ENCODE peak calls at places on chromosomes 7 and 10, in four cellular contexts. Y, B, P and Q are unnamed samples.

GRCh38 chr7:100602889-100603696 is 930 bp downstream of the PCOLCE start:
- DNase-seq in B (peak), Y (peak), P (no peak), Q (no peak)

GRCh38 chr10:73044378-73045285 is 52.0 kb downstream of the P4HA1 start:
- DNase-seq in P (no peak), Y (no peak), B (no peak), Q (no peak)

GRCh38 chr7:128701062-128701785 is 29.1 kb downstream of the GARIN1A start:
- DNase-seq in B (no peak), Y (no peak), P (no peak), Q (no peak)

GRCh38 chr10:80529604-80530003 is 8.1 kb upstream of the SH2D4B start:
- DNase-seq in B (no peak), Y (peak), P (no peak), Q (no peak)

GRCh38 chr7:17994079-17994478 is 33.6 kb downstream of the PRPS1L1 start:
- DNase-seq in Y (no peak), B (no peak), P (no peak), Q (no peak)

GRCh38 chr7:155463114-155463811 is 5.3 kb downstream of the EN2 start:
- DNase-seq in Y (no peak), B (no peak), P (no peak), Q (no peak)

GRCh38 chr7:958221-959200 is 4.0 kb upstream of the ADAP1 start:
- DNase-seq in P (peak), Y (no peak), B (no peak), Q (peak)

GRCh38 chr10:78706256-78706655 is 362.5 kb upstream of the ZMIZ1 start:
- DNase-seq in B (no peak), Y (no peak), P (no peak), Q (no peak)

GRCh38 chr10:60310746-60311145 is 78.9 kb downstream of the ANK3 start:
- DNase-seq in Y (no peak), P (no peak), B (no peak), Q (no peak)

GRCh38 chr10:86301431-86301830 is 65.2 kb downstream of the GRID1 start:
- DNase-seq in P (no peak), Y (no peak), B (no peak), Q (no peak)

GRCh38 chr7:16268821-16269768 is 152.2 kb downstream of the CRPPA start:
- DNase-seq in P (no peak), B (peak), Y (no peak), Q (no peak)

GRCh38 chr7:21972397-21972784 is 26.7 kb upstream of the CDCA7L start:
- DNase-seq in P (no peak), B (no peak), Y (no peak), Q (no peak)

GRCh38 chr7:8065356-8065813 is 96.8 kb downstream of the GLCCI1 start:
- DNase-seq in B (no peak), Y (no peak), P (no peak), Q (no peak)

GRCh38 chr7:98354511-98355249 is 46.2 kb downstream of the BAIAP2L1 start:
- DNase-seq in B (no peak), Y (peak), P (peak), Q (no peak)

GRCh38 chr10:113844091-113844490 is 9.8 kb downstream of the DCLRE1A start:
- DNase-seq in P (no peak), B (peak), Y (no peak), Q (no peak)

GRCh38 chr10:86483664-86484063 is 37.9 kb downstream of the WAPL start:
- DNase-seq in B (no peak), Y (no peak), P (no peak), Q (no peak)

GRCh38 chr7:7639847-7640220 is 718 bp upstream of the UMAD1 start:
- DNase-seq in Y (peak), P (no peak), B (no peak), Q (no peak)

GRCh38 chr7:25658375-25658774 is 430.1 kb upstream of the NPVF start:
- DNase-seq in P (no peak), B (no peak), Y (no peak), Q (no peak)

GRCh38 chr10:112842832-112843360 is 107.2 kb upstream of the TCF7L2 start:
- DNase-seq in B (peak), Y (peak), P (peak), Q (no peak)

GRCh38 chr7:140702774-140703173 is 6.3 kb downstream of the NDUFB2 start:
- DNase-seq in B (no peak), Y (no peak), P (no peak), Q (no peak)

GRCh38 chr10:17383801-17384445 is 70.5 kb downstream of the ST8SIA6 start:
- DNase-seq in Y (no peak), P (no peak), B (no peak), Q (no peak)

GRCh38 chr10:55989188-55989587 is 371.9 kb downstream of the ZWINT start:
- DNase-seq in B (no peak), Y (no peak), P (no peak), Q (no peak)

GRCh38 chr10:3622845-3623621 is 162.0 kb downstream of the KLF6 start:
- DNase-seq in P (no peak), Y (no peak), B (no peak), Q (no peak)

GRCh38 chr7:151632750-151633515 is 113.2 kb upstream of the RHEB start:
- DNase-seq in Y (peak), P (peak), B (no peak), Q (peak)

GRCh38 chr7:111292026-111292430 is 201.1 kb downstream of the LRRN3 start:
- DNase-seq in B (no peak), P (no peak), Y (no peak), Q (no peak)

GRCh38 chr7:40676220-40676619 is 541.4 kb downstream of the SUGCT start:
- DNase-seq in P (no peak), Y (no peak), B (no peak), Q (no peak)

GRCh38 chr7:47477191-47478016 is 104.5 kb downstream of the TNS3 start:
- DNase-seq in Y (no peak), B (no peak), P (no peak), Q (no peak)

GRCh38 chr7:7795736-7796135 is 77.3 kb upstream of the RPA3 start:
- DNase-seq in B (no peak), P (no peak), Y (no peak), Q (no peak)

GRCh38 chr10:86522385-86522855 is 828 bp upstream of the WAPL start:
- DNase-seq in P (no peak), Y (no peak), B (no peak), Q (no peak)

GRCh38 chr10:124728071-124728829 is 15.9 kb downstream of the FAM53B start:
- DNase-seq in B (no peak), P (no peak), Y (peak), Q (no peak)

GRCh38 chr7:92813390-92814024 is 22.9 kb downstream of the CDK6 start:
- DNase-seq in P (no peak), B (no peak), Y (no peak), Q (no peak)

GRCh38 chr7:2575733-2576350 is 17.1 kb downstream of the IQCE start:
- DNase-seq in P (no peak), Y (no peak), B (no peak), Q (no peak)

GRCh38 chr7:36165059-36165458 is 12.0 kb downstream of the EEPD1 start:
- DNase-seq in Y (no peak), B (no peak), P (no peak), Q (no peak)

GRCh38 chr7:41224063-41224763 is 478.7 kb downstream of the INHBA start:
- DNase-seq in P (no peak), Y (no peak), B (no peak), Q (no peak)

GRCh38 chr7:105924950-105925349 is 38.1 kb upstream of the CDHR3 start:
- DNase-seq in B (no peak), P (no peak), Y (no peak), Q (no peak)

GRCh38 chr10:7797582-7797981 is 9.6 kb downstream of the ATP5F1C start:
- DNase-seq in P (no peak), Y (peak), B (peak), Q (no peak)

GRCh38 chr7:42414961-42415505 is 178.0 kb upstream of the GLI3 start:
- DNase-seq in Y (no peak), B (no peak), P (no peak), Q (no peak)
- TF ChIP-seq CTCF in Y (no peak), B (no peak), P (no peak), Q (no peak)

GRCh38 chr7:88835147-88835728 is 39.7 kb upstream of the TEX47 start:
- DNase-seq in B (peak), P (no peak), Y (no peak), Q (no peak)
- TF ChIP-seq CTCF in B (peak), P (peak), Y (peak), Q (peak)

DNA sequence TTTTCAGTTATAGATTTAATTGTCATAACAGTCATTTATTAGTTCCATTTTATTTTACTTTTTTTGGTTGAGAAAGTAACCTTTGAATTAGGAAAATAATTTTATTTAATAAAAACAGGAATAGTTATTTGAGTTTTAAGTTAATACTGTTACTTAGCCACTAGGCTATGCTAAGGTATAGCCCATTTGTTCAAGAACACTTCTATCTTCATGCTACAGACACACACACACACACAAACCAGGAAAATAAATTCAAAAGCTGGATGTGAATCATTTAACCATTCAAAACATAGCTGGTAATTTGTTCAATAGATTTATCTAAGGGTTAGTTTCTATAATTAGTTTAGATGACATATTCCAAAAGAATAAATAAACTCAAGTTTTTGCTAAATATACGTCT is 148.4 kb downstream of the RNF133 start:
- DNase-seq in P (no peak), Y (no peak), B (no peak), Q (no peak)
- TF ChIP-seq CTCF in P (no peak), Y (peak), B (no peak), Q (no peak)

GRCh38 chr10:120599202-120599724 is 142.2 kb downstream of the PLPP4 start:
- DNase-seq in B (no peak), P (no peak), Y (no peak), Q (no peak)

GRCh38 chr10:120597902-120598301 is 140.9 kb downstream of the PLPP4 start:
- DNase-seq in P (no peak), Y (no peak), B (no peak), Q (no peak)

GRCh38 chr10:120601999-120602398 is 145.0 kb downstream of the PLPP4 start:
- DNase-seq in B (no peak), Y (no peak), P (no peak), Q (no peak)

GRCh38 chr10:120598377-120598776 is 141.3 kb downstream of the PLPP4 start:
- DNase-seq in Y (no peak), P (no peak), B (no peak), Q (no peak)

DNA sequence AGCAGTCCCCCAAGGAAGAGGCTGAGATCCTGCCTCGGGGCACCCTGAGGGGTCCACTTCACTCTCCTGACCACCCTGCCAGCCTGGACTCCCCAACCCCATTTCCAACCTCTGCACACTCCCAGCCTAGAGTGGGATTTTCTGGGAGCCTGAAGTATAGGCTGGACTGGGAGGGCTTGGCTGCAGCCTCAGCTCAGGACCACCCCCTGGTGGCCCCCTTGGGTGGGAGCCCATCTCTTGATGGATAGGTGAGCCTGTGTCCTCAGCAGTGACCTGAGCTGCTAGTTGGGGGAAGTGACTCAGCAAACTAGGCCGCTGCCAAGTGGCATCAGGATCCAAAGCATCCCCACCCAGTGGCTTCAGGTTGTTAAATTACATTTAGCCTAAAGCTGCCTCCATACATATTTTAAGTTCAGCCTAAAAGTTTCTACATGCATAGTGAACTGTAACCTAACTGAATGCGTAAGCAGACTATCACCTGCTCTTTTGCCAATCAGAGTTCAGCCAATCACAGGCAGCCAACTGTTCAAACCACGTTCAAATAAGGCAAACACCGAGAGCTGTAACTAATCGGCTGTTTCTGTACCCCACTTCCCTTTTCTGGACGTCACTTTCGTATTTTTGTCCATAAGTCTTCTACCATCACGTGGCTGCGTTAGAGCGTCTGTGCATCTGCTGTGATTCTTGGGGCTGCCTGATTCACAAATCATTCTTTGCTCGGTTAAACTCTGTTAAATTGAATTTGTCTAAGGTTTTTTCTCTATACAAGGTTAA is 144.0 kb downstream of the PLPP4 start:
- DNase-seq in Y (peak), P (no peak), B (peak), Q (no peak)
- TF ChIP-seq CTCF in Y (no peak), P (no peak), B (peak), Q (peak)

GRCh38 chr10:13535346-13535745 is 6.5 kb upstream of the BEND7 start:
- DNase-seq in B (no peak), P (no peak), Y (no peak), Q (no peak)

GRCh38 chr10:13542533-13542932 is 13.7 kb upstream of the BEND7 start:
- DNase-seq in B (no peak), P (no peak), Y (no peak), Q (no peak)

DNA sequence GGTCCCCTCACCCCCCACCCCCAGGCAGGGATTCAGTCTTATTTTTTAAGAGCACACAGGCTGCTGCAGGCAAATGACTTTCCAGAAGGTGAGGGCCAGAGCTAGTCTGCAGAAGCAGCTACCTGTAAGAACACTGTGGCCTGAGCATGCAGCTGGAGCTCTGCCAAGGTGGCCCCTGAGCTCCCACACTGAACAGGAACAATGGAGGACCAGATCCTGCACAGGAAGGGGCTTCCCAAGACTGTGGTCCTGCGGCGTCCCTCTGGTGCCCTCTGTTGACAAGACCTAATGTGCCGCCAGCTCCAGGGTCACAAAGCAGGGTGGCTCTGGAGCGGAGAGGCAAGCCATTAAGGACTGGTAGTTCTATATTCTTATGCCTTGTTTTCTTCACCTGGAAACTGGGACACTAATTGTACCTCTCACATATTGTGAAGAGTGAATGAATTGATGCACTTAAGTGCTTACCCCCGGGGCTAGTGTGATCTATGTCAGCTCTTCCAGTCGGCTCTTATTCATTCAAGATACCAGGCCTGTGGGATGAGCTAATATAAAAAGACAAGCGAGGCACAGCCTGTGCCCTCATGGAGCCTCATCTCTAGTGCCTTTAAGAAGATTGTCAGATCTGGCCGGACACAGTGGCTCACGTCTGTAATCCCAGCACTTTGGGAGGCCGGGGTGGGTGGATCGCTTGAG is 8.0 kb upstream of the BEND7 start:
- DNase-seq in Y (peak), B (peak), P (peak), Q (no peak)
- TF ChIP-seq CTCF in Y (peak), B (peak), P (peak), Q (peak)

GRCh38 chr7:143896667-143897066 is 5.3 kb downstream of the TCAF1 start:
- DNase-seq in B (no peak), Y (no peak), P (no peak), Q (no peak)

GRCh38 chr7:143889068-143889467 is 12.9 kb downstream of the TCAF1 start:
- DNase-seq in Y (no peak), B (no peak), P (no peak), Q (no peak)

GRCh38 chr7:143890558-143890957 is 11.4 kb downstream of the TCAF1 start:
- DNase-seq in B (no peak), P (no peak), Y (no peak), Q (no peak)

GRCh38 chr7:143891457-143891856 is 10.5 kb downstream of the TCAF1 start:
- DNase-seq in P (no peak), Y (no peak), B (no peak), Q (no peak)

DNA sequence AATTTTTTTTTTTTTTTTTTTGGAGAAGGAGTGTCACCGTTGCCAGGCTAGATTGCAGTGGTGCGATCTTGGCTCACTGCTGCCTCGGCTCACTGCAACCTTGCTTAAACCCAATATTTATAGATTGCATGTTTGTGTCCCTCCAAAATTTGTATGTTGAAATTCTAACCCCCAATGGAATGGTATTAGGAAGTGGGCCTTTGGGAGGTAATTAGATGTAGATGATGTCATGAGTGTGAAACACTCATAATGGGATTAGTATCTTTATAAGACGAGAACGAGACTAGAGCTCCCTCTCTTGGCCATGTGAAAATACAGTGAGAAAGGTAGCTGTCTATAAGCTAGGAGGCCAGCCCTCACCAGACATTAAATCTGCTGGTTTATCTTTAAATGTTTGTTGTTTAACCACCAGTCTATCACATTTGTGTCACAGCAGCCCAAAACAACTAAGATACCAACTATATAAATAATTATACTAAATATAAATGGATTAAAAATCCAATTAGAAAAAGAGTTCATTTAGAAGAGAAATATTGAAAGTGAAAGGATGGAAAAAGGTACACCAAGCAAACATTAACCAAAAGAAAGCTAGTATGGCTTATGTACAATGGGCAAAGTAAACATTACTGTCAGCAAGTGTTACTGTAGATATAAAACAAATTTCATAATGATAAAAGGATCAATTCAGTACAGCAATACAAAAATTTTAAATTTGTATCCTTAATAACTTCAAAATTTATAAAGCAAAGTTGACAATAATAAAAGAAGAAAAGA is 9.3 kb downstream of the TCAF1 start:
- DNase-seq in P (no peak), Y (no peak), B (peak), Q (no peak)
- TF ChIP-seq CTCF in P (peak), Y (no peak), B (peak), Q (no peak)

DNA sequence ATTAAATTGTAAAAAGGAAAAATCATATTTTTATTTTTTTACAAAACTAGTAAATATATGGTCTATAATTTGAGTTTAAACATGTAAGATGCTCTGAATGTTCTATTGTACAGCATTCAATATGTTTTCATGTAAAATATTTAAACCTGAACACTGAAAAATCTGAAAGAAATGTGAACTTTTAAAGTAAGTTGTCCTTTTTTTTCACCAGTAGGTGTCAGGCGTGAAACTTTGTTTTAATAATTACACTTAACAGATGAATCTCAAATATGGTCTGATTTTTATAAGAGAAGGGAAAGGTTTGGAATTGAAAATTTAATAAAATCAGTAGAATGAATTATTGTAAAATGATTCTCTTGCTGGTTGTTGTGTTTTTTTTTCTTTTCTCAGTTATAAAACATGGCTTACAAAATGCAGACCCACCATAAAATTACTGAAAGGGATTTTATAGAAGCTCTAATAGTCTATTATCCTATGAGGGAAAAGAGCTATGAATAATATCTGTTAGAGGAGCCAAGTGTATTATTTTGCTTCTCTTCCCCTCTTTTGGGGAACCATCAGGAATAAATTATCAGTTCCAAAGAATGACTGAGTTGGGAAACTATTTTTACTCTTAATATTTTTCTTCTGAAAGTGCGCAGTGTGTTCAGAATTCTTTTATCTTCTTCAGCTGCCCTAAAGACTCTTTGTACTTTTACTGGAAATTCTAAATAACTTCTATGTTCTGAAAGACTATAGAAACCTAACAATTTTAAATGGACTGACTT is 217.7 kb upstream of the FZD1 start:
- DNase-seq in B (no peak), P (no peak), Y (no peak), Q (no peak)
- TF ChIP-seq CTCF in B (peak), P (no peak), Y (no peak), Q (no peak)